ENCODE peak calls at places on chromosomes 16 and 17, in nine cellular contexts. Y is stimulated activated CD4-positive, alpha-beta T cell treated with anti-CD3 and anti-CD28 coated beads, Interleukin-2, amount 100 ng/mL, for 48 hours; X is cardiac muscle cell; J is HEK293T; B is HFF-Myc; C is lung; G is activated effector memory CD4-positive, alpha-beta T cell treated with Interleukin-2 at 50 U/mL for 16 hours; O is Ammon's horn; Z is CD8-positive, alpha-beta T cell. F is an unnamed sample.

GRCh38 chr16:65415460-65415859 is 293.6 kb upstream of the CDH11 start:
- DNase-seq in X (peak), Z (no peak), J (no peak), B (peak), Y (no peak), G (no peak), C (no peak), O (no peak), F (no peak)

GRCh38 chr16:53129281-53130192 is 74.7 kb downstream of the CHD9 start:
- DNase-seq in Y (no peak), X (peak), J (peak), C (no peak), B (no peak), O (no peak), G (no peak), Z (no peak), F (no peak)

GRCh38 chr16:10526962-10527361 is 53.4 kb downstream of the EMP2 start:
- DNase-seq in G (no peak), B (no peak), J (no peak), C (no peak), Z (no peak), O (no peak), Y (no peak), X (no peak), F (no peak)

GRCh38 chr17:82101301-82101715 is 3.3 kb upstream of the FASN start:
- DNase-seq in Z (no peak), J (no peak), G (no peak), C (no peak), Y (no peak), X (no peak), B (no peak), O (no peak), F (no peak)

GRCh38 chr17:15091825-15092224 is 173.3 kb downstream of the PMP22 start:
- DNase-seq in G (no peak), X (no peak), Y (no peak), B (no peak), Z (no peak), O (no peak), C (no peak), J (no peak), F (no peak)

GRCh38 chr16:69143116-69143515 is 10.7 kb downstream of the UTP4 start:
- DNase-seq in B (no peak), Y (no peak), G (no peak), Z (no peak), C (no peak), X (no peak), O (no peak), J (peak), F (no peak)

GRCh38 chr17:78284146-78284545 is 52.7 kb downstream of the TMEM235 start:
- DNase-seq in C (no peak), Z (no peak), G (no peak), Y (no peak), X (peak), J (no peak), O (no peak), B (no peak), F (peak)

GRCh38 chr17:70855401-70856054 is 686.2 kb downstream of the KCNJ2 start:
- DNase-seq in Z (no peak), X (peak), B (no peak), G (no peak), C (no peak), O (no peak), J (peak), Y (no peak), F (no peak)

GRCh38 chr16:86576591-86577313 is 1.6 kb upstream of the FOXL1 start:
- DNase-seq in J (peak), Y (no peak), Z (no peak), G (no peak), B (no peak), O (no peak), C (no peak), X (no peak), F (no peak)

GRCh38 chr17:80720624-80721577 is 176.3 kb downstream of the RPTOR start:
- DNase-seq in Z (peak), O (no peak), X (peak), B (no peak), Y (peak), J (no peak), C (no peak), G (peak), F (no peak)

GRCh38 chr16:30748634-30749445 is 615 bp downstream of the PHKG2 start:
- DNase-seq in C (no peak), X (peak), B (no peak), Y (no peak), J (peak), G (no peak), Z (no peak), O (no peak), F (no peak)

GRCh38 chr16:66524601-66525164 is 25.2 kb downstream of the TK2 start:
- DNase-seq in Z (peak), X (no peak), O (peak), B (no peak), Y (no peak), G (no peak), C (peak), J (no peak), F (no peak)

GRCh38 chr16:53768593-53768992 is 64.6 kb downstream of the FTO start:
- DNase-seq in C (peak), G (no peak), J (no peak), Y (no peak), Z (no peak), B (peak), O (no peak), X (peak), F (peak)

GRCh38 chr17:67058036-67058435 is 13.7 kb downstream of the CACNG1 start:
- DNase-seq in G (no peak), Z (peak), O (no peak), X (no peak), Y (no peak), C (peak), B (no peak), J (no peak), F (no peak)

GRCh38 chr17:80908776-80909175 is 82.9 kb upstream of the CHMP6 start:
- DNase-seq in B (no peak), X (no peak), Z (no peak), O (no peak), G (no peak), C (no peak), Y (no peak), J (no peak), F (no peak)

GRCh38 chr16:75433732-75434413 is 570 bp upstream of the CFDP1 start:
- DNase-seq in Y (peak), B (peak), Z (no peak), G (no peak), J (peak), X (peak), C (peak), O (peak), F (peak)

GRCh38 chr16:30184430-30185140 is 1.2 kb downstream of the CORO1A start:
- DNase-seq in O (peak), J (peak), B (no peak), C (peak), Z (no peak), G (peak), Y (peak), X (no peak), F (no peak)

F was measured in brain pericyte.